ENCODE peak calls at places on chromosomes 2 and 18, in four cellular contexts. N, O, F and T are unnamed samples.

GRCh38 chr2:235623052-235623451 is 129.2 kb downstream of the AGAP1 start:
- DNase-seq in N (no peak), F (no peak), O (no peak), T (no peak)

GRCh38 chr2:233387667-233388528 is 33.6 kb downstream of the DGKD start:
- DNase-seq in N (no peak), F (peak; percentile 82), O (no peak), T (peak; percentile 86)

GRCh38 chr2:80054339-80054675 is 250.2 kb downstream of the LRRTM1 start:
- DNase-seq in F (no peak), O (no peak), N (no peak), T (no peak)

GRCh38 chr2:20110383-20110782 is 59.0 kb upstream of the LAPTM4A start:
- DNase-seq in O (no peak), F (no peak), N (no peak), T (no peak)

GRCh38 chr18:2903006-2903405 is 56.2 kb downstream of the EMILIN2 start:
- DNase-seq in N (no peak), F (no peak), O (no peak), T (no peak)

GRCh38 chr18:7982216-7982615 is 415.1 kb downstream of the PTPRM start:
- DNase-seq in N (no peak), O (no peak), F (no peak), T (no peak)

GRCh38 chr2:84858123-84858522 is 22.8 kb downstream of the TRABD2A start:
- DNase-seq in O (no peak), F (no peak), N (no peak), T (no peak)

GRCh38 chr18:2316686-2317308 is 254.5 kb downstream of the METTL4 start:
- DNase-seq in F (no peak), N (no peak), O (no peak), T (no peak)

GRCh38 chr2:201402651-201403573 is 45.8 kb upstream of the FLACC1 start:
- DNase-seq in N (no peak), F (no peak), O (no peak), T (no peak)

GRCh38 chr2:113886479-113887383 is 3.2 kb upstream of the ACTR3 start:
- DNase-seq in F (no peak), O (peak; percentile 89), N (peak; percentile 69), T (no peak)

GRCh38 chr2:60556998-60557955 is 3.8 kb upstream of the BCL11A start:
- DNase-seq in O (no peak), F (no peak), N (peak; percentile 17), T (no peak)

GRCh38 chr2:210541280-210541902 is 15.0 kb upstream of the CPS1 start:
- DNase-seq in O (peak; percentile 0), N (no peak), F (no peak), T (no peak)

GRCh38 chr2:224894356-224894755 is 147.9 kb downstream of the DOCK10 start:
- DNase-seq in N (no peak), O (peak; percentile 65), F (no peak), T (no peak)

GRCh38 chr2:39845460-39846146 is 66.5 kb upstream of the THUMPD2 start:
- DNase-seq in O (no peak), F (no peak), N (no peak), T (no peak)

GRCh38 chr2:224890407-224890806 is 151.9 kb downstream of the DOCK10 start:
- DNase-seq in N (no peak), O (no peak), F (no peak), T (no peak)

GRCh38 chr2:220365023-220365422 is 737.6 kb downstream of the SLC4A3 start:
- DNase-seq in N (no peak), O (no peak), F (no peak), T (no peak)

GRCh38 chr2:101442042-101442666 is 32.8 kb downstream of the RFX8 start:
- DNase-seq in O (no peak), N (no peak), F (no peak), T (no peak)

GRCh38 chr18:9147440-9148238 is 11.1 kb downstream of the ANKRD12 start:
- DNase-seq in N (peak; percentile 33), F (peak; percentile 32), O (peak; percentile 68), T (peak; percentile 35)

GRCh38 chr2:197675246-197675645 is at the start of gene RFTN2:
- DNase-seq in F (no peak), N (no peak), O (no peak), T (no peak)

GRCh38 chr2:184696644-184697043 is 98.3 kb downstream of the ZNF804A start:
- DNase-seq in N (no peak), O (no peak), F (no peak), T (no peak)

GRCh38 chr2:10947005-10947440 is 35.3 kb downstream of the KCNF1 start:
- DNase-seq in O (no peak), F (no peak), N (peak; percentile 30), T (no peak)

GRCh38 chr18:79533146-79533545 is 137.4 kb downstream of the NFATC1 start:
- DNase-seq in F (no peak), N (no peak), O (no peak), T (no peak)